ENCODE peak calls at places on chromosomes 12 and 14, in nine cellular contexts. E is heart right ventricle, D is uterus, B is hepatocyte, M is left lung, U is left ventricle myocardium inferior, K is lower lobe of right lung, F is A549, N is prostate gland. I is an unnamed sample.

GRCh38 chr12:46360908-46361666 is 11.5 kb downstream of the SLC38A2 start:
- DNase-seq in M (no peak), F (no peak), U (no peak), N (no peak), K (no peak), E (no peak), D (no peak), B (no peak), I (no peak)

GRCh38 chr12:61846805-61847204 is 413.4 kb upstream of the USP15 start:
- DNase-seq in D (no peak), E (no peak), K (no peak), B (no peak), U (no peak), F (no peak), N (no peak), M (no peak), I (no peak)

GRCh38 chr14:88163731-88164255 is 158.9 kb downstream of the GPR65 start:
- DNase-seq in M (no peak), K (no peak), F (no peak), E (no peak), N (no peak), U (no peak), B (no peak), D (no peak), I (no peak)

GRCh38 chr14:35669782-35670181 is 135.8 kb downstream of the INSM2 start:
- DNase-seq in K (no peak), U (no peak), D (no peak), F (peak; percentile 5), N (peak; percentile 56), E (no peak), M (no peak), B (peak; percentile 51), I (no peak)

GRCh38 chr12:54521291-54522062 is 23.9 kb downstream of the NCKAP1L start:
- DNase-seq in F (no peak), D (no peak), M (no peak), N (no peak), K (no peak), U (no peak), E (no peak), B (no peak), I (no peak)

GRCh38 chr12:120862664-120863063 is 41.5 kb downstream of the SPPL3 start:
- DNase-seq in M (no peak), D (no peak), U (no peak), N (no peak), F (no peak), B (no peak), K (no peak), E (no peak), I (no peak)

GRCh38 chr12:111767362-111768158 is 827 bp downstream of the ALDH2 start:
- DNase-seq in M (no peak), N (no peak), D (no peak), E (no peak), F (peak; percentile 67), K (no peak), B (peak; percentile 60), U (no peak), I (no peak)

GRCh38 chr14:104523546-104523935 is 56.0 kb upstream of the C14orf180 start:
- DNase-seq in M (no peak), F (no peak), E (no peak), D (no peak), N (no peak), U (no peak), K (no peak), B (no peak), I (no peak)

GRCh38 chr14:63993992-63994391 is 141.2 kb downstream of the SYNE2 start:
- DNase-seq in B (no peak), U (no peak), M (no peak), D (no peak), F (peak; percentile 13), N (no peak), E (no peak), K (no peak), I (no peak)

GRCh38 chr12:76025601-76026575 is 5.7 kb downstream of the PHLDA1 start:
- DNase-seq in F (peak; percentile 70), N (no peak), B (no peak), D (no peak), K (no peak), M (no peak), U (no peak), E (no peak), I (no peak)

GRCh38 chr14:99066378-99066777 is 205.6 kb downstream of the BCL11B start:
- DNase-seq in N (no peak), D (no peak), U (no peak), E (no peak), B (no peak), K (no peak), F (no peak), M (no peak), I (no peak)

GRCh38 chr12:76890407-76891143 is 11.8 kb upstream of the CSRP2 start:
- DNase-seq in U (no peak), M (no peak), D (no peak), K (no peak), N (no peak), B (peak; percentile 63), F (no peak), E (no peak), I (no peak)

GRCh38 chr14:51020024-51020710 is 74.7 kb downstream of the TRIM9 start:
- DNase-seq in B (no peak), N (no peak), F (no peak), K (no peak), M (no peak), U (no peak), D (no peak), E (no peak), I (no peak)

GRCh38 chr14:54579606-54580005 is 12.7 kb downstream of the SAMD4A start:
- DNase-seq in K (no peak), F (peak; percentile 68), N (no peak), B (peak; percentile 70), U (no peak), M (no peak), D (no peak), E (no peak), I (no peak)

GRCh38 chr12:100364334-100364733 is 7.5 kb downstream of the SLC17A8 start:
- DNase-seq in N (no peak), B (no peak), K (no peak), F (no peak), U (no peak), M (no peak), E (no peak), D (no peak), I (no peak)

GRCh38 chr12:71867131-71867530 is 27.6 kb downstream of the TBC1D15 start:
- DNase-seq in K (no peak), B (no peak), M (no peak), D (no peak), U (no peak), F (no peak), N (no peak), E (no peak), I (no peak)
- H3K4me1 ChIP-seq in K (peaks cover 30% of the 10 kb centered on the region), B (no peaks in the 10 kb centered on the region), M (peaks cover 3% of the 10 kb centered on the region), D (no peaks in the 10 kb centered on the region), U (peaks cover 65% of the 10 kb centered on the region), F (peaks cover 23% of the 10 kb centered on the region), N (no peaks in the 10 kb centered on the region), E (peaks cover 69% of the 10 kb centered on the region), I (no peaks in the 10 kb centered on the region)

DNA sequence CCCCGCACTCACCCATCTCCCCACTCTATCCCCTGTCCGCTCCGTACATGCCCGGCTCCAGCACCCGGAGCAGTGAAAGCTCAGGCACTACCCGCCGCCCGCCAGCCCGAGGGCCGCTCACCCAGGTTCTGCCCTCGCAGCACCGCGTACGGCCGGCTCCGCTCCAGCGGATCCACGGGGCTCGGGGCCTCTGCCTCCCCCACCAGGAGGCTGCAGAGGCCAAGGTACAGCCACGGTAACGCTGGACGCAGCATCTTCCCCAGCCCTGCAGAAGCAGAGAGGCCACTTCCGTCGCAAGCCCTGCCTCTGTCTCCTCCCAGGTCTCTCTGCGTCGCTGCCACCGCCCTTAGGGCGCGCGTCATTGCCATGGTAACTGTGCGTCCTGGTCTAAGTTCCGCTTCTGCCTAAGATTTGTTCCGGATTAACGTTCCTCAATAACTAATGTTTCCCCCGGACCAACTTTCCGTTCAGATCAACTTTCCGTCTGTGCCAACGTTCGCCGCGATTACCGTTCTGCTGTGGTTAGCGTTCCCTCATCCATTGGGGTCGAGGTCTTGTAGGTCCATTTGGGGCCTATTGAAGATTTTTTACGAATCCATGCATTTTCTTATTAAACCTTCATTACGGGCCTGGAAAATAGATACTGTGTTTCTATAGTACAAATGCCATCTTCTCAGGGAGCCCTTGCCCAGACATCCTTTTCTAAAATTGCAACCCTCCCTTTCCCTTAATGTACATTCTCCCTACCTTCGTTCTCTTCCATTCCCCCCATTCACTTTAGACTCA is at the start of gene C12orf76:
- DNase-seq in U (peak; percentile 93), E (peak; percentile 95), F (peak; percentile 99), N (peak; percentile 89), D (peak; percentile 91), K (peak; percentile 98), M (peak; percentile 97), B (peak; percentile 97), I (peak; percentile 96)
- H3K27ac ChIP-seq in U (peak within 1 kb of the TSS; percentile 83), E (peak within 1 kb of the TSS; percentile 82), F (peak within 1 kb of the TSS; percentile 89), N (peak within 1 kb of the TSS; percentile 65), D (peak within 1 kb of the TSS; percentile 48), K (peak within 1 kb of the TSS; percentile 87), M (peak within 1 kb of the TSS; percentile 92), B (peak within 1 kb of the TSS; percentile 81), I (peak within 1 kb of the TSS; percentile 55)

GRCh38 chr14:53491256-53491905 is 338.3 kb upstream of the DDHD1 start:
- DNase-seq in F (no peak), U (no peak), K (no peak), B (no peak), E (no peak), M (no peak), N (no peak), D (no peak), I (no peak)

GRCh38 chr14:53494587-53494986 is 341.5 kb upstream of the DDHD1 start:
- DNase-seq in F (no peak), U (no peak), E (no peak), N (no peak), K (no peak), M (no peak), D (no peak), B (no peak), I (no peak)

GRCh38 chr14:53493310-53493709 is 340.2 kb upstream of the DDHD1 start:
- DNase-seq in K (no peak), F (no peak), E (no peak), D (no peak), B (no peak), M (no peak), N (no peak), U (no peak), I (no peak)

GRCh38 chr14:53495846-53496343 is 342.8 kb upstream of the DDHD1 start:
- DNase-seq in U (no peak), B (no peak), E (no peak), M (no peak), K (no peak), F (no peak), N (no peak), D (no peak), I (no peak)

DNA sequence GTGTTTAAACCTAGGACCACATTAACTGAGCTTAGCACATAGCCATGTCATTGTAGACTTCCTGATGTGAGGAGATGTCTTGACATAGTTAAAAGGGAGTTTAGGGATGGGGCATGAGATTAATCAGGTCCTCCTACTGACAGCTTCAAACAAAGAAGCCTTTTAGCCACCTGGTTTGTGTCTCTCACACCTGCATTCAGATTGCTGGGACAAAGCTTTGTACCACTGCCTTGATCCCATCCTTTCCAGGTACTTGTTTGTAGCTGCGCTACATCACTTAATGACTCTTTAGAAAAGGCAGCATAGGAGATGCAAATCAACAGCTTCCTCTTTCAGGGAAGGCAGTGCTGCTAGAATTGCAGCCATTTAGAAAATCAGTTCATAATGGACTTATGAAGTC is 340.8 kb upstream of the DDHD1 start:
- DNase-seq in U (no peak), D (no peak), E (no peak), B (no peak), K (no peak), N (no peak), F (no peak), M (no peak), I (no peak)
- TF ChIP-seq CTCF in U (no peak), D (no peak), E (no peak), B (no peak), K (no peak), N (no peak), F (no peak), M (no peak), I (no peak)

GRCh38 chr14:61080591-61081010 is 99.6 kb downstream of the SLC38A6 start:
- DNase-seq in U (no peak), E (no peak), K (no peak), F (no peak), N (no peak), B (peak; percentile 46), M (no peak), D (no peak), I (no peak)
- H3K4me1 ChIP-seq in U (no peaks in the 10 kb centered on the region), E (no peaks in the 10 kb centered on the region), K (no peaks in the 10 kb centered on the region), F (no peaks in the 10 kb centered on the region), N (no peaks in the 10 kb centered on the region), B (no peaks in the 10 kb centered on the region), M (no peaks in the 10 kb centered on the region), D (no peaks in the 10 kb centered on the region), I (no peaks in the 10 kb centered on the region)